ENCODE peak calls at places on chromosome 19, in six cellular contexts. One of them, this sample, is unnamed.
A peak's percentile ranks its signal among the peaks of the same experiment; 100 is the strongest.

GRCh38 chr19:33904681-33905080 is 108.0 kb downstream of the KCTD15 start:
- DNase-seq in adrenal gland: no peak
- DNase-seq in ascending aorta: no peak
- DNase-seq in CD8-positive, alpha-beta T cell: no peak
- DNase-seq in heart left ventricle: peak; percentile 25
- DNase-seq in cardiac muscle cell: peak; percentile 52
- DNase-seq in this sample: no peak

GRCh38 chr19:35153701-35154534 is 617 bp upstream of the FXYD5 start:
- DNase-seq in adrenal gland: no peak
- DNase-seq in ascending aorta: no peak
- DNase-seq in CD8-positive, alpha-beta T cell: peak; percentile 80
- DNase-seq in heart left ventricle: peak; percentile 40
- DNase-seq in cardiac muscle cell: peak; percentile 48
- DNase-seq in this sample: peak; percentile 73

GRCh38 chr19:6536138-6536671 is 5.4 kb downstream of the TNFSF9 start:
- DNase-seq in adrenal gland: peak; percentile 65
- DNase-seq in ascending aorta: peak; percentile 80
- DNase-seq in CD8-positive, alpha-beta T cell: peak; percentile 78
- DNase-seq in heart left ventricle: peak; percentile 28
- DNase-seq in cardiac muscle cell: peak; percentile 33
- DNase-seq in this sample: peak; percentile 57

GRCh38 chr19:17450264-17451075 is 2.0 kb upstream of the TMEM221 start:
- DNase-seq in adrenal gland: peak; percentile 43
- DNase-seq in ascending aorta: no peak
- DNase-seq in CD8-positive, alpha-beta T cell: no peak
- DNase-seq in heart left ventricle: no peak
- DNase-seq in cardiac muscle cell: no peak
- DNase-seq in this sample: no peak

GRCh38 chr19:3625996-3626472 is 556 bp downstream of the CACTIN start:
- DNase-seq in adrenal gland: no peak
- DNase-seq in ascending aorta: no peak
- DNase-seq in CD8-positive, alpha-beta T cell: no peak
- DNase-seq in heart left ventricle: no peak
- DNase-seq in cardiac muscle cell: no peak
- DNase-seq in this sample: no peak

GRCh38 chr19:28409859-28410258 is 803.1 kb downstream of the UQCRFS1 start:
- DNase-seq in adrenal gland: no peak
- DNase-seq in ascending aorta: no peak
- DNase-seq in CD8-positive, alpha-beta T cell: no peak
- DNase-seq in heart left ventricle: no peak
- DNase-seq in cardiac muscle cell: no peak
- DNase-seq in this sample: no peak

GRCh38 chr19:13844130-13844631 is 32.8 kb upstream of the NANOS3 start:
- DNase-seq in adrenal gland: no peak
- DNase-seq in ascending aorta: no peak
- DNase-seq in CD8-positive, alpha-beta T cell: peak; percentile 12
- DNase-seq in heart left ventricle: no peak
- DNase-seq in cardiac muscle cell: no peak
- DNase-seq in this sample: no peak

GRCh38 chr19:46481187-46481586 is 9.8 kb upstream of the PNMA8A start:
- DNase-seq in adrenal gland: no peak
- DNase-seq in ascending aorta: no peak
- DNase-seq in CD8-positive, alpha-beta T cell: no peak
- DNase-seq in heart left ventricle: no peak
- DNase-seq in cardiac muscle cell: peak; percentile 73
- DNase-seq in this sample: no peak

GRCh38 chr19:53034948-53035675 is 9.4 kb upstream of the ERVV-2 start:
- DNase-seq in adrenal gland: no peak
- DNase-seq in ascending aorta: no peak
- DNase-seq in CD8-positive, alpha-beta T cell: no peak
- DNase-seq in heart left ventricle: no peak
- DNase-seq in cardiac muscle cell: no peak
- DNase-seq in this sample: no peak

GRCh38 chr19:3137139-3137538 is 1.3 kb downstream of the GNA15 start:
- DNase-seq in adrenal gland: peak; percentile 32
- DNase-seq in ascending aorta: no peak
- DNase-seq in CD8-positive, alpha-beta T cell: no peak
- DNase-seq in heart left ventricle: no peak
- DNase-seq in cardiac muscle cell: peak; percentile 76
- DNase-seq in this sample: no peak

GRCh38 chr19:47598407-47599349 is 10.3 kb upstream of the BICRA start:
- DNase-seq in adrenal gland: peak; percentile 76
- DNase-seq in ascending aorta: peak; percentile 90
- DNase-seq in CD8-positive, alpha-beta T cell: no peak
- DNase-seq in heart left ventricle: peak; percentile 43
- DNase-seq in cardiac muscle cell: peak; percentile 97
- DNase-seq in this sample: peak; percentile 65

GRCh38 chr19:31348416-31349159 is 648 bp downstream of the TSHZ3 start:
- DNase-seq in adrenal gland: no peak
- DNase-seq in ascending aorta: no peak
- DNase-seq in CD8-positive, alpha-beta T cell: no peak
- DNase-seq in heart left ventricle: peak; percentile 40
- DNase-seq in cardiac muscle cell: peak; percentile 43
- DNase-seq in this sample: no peak

GRCh38 chr19:12224676-12225075 is 61.8 kb downstream of the ZNF136 start:
- DNase-seq in adrenal gland: no peak
- DNase-seq in ascending aorta: no peak
- DNase-seq in CD8-positive, alpha-beta T cell: no peak
- DNase-seq in heart left ventricle: no peak
- DNase-seq in cardiac muscle cell: peak; percentile 11
- DNase-seq in this sample: no peak

GRCh38 chr19:15456871-15457700 is 7.3 kb downstream of the RASAL3 start:
- DNase-seq in adrenal gland: no peak
- DNase-seq in ascending aorta: no peak
- DNase-seq in CD8-positive, alpha-beta T cell: no peak
- DNase-seq in heart left ventricle: no peak
- DNase-seq in cardiac muscle cell: no peak
- DNase-seq in this sample: no peak

GRCh38 chr19:31349160-31349881 is at the start of gene TSHZ3:
- DNase-seq in adrenal gland: peak; percentile 67
- DNase-seq in ascending aorta: peak; percentile 85
- DNase-seq in CD8-positive, alpha-beta T cell: peak; percentile 30
- DNase-seq in heart left ventricle: peak; percentile 87
- DNase-seq in cardiac muscle cell: peak; percentile 95
- DNase-seq in this sample: no peak

GRCh38 chr19:35388277-35389054 is 17.6 kb downstream of the GPR42 start:
- DNase-seq in adrenal gland: no peak
- DNase-seq in ascending aorta: no peak
- DNase-seq in CD8-positive, alpha-beta T cell: no peak
- DNase-seq in heart left ventricle: no peak
- DNase-seq in cardiac muscle cell: no peak
- DNase-seq in this sample: no peak

GRCh38 chr19:43674630-43674982 is 4.6 kb upstream of the PLAUR start:
- DNase-seq in adrenal gland: peak; percentile 28
- DNase-seq in ascending aorta: no peak
- DNase-seq in CD8-positive, alpha-beta T cell: no peak
- DNase-seq in heart left ventricle: no peak
- DNase-seq in cardiac muscle cell: peak; percentile 61
- DNase-seq in this sample: no peak

GRCh38 chr19:5621311-5621944 is 1.1 kb downstream of the SAFB2 start:
- DNase-seq in adrenal gland: peak; percentile 65
- DNase-seq in ascending aorta: no peak
- DNase-seq in CD8-positive, alpha-beta T cell: no peak
- DNase-seq in heart left ventricle: no peak
- DNase-seq in cardiac muscle cell: peak; percentile 25
- DNase-seq in this sample: no peak

GRCh38 chr19:13838943-13839192 is 38.1 kb upstream of the NANOS3 start:
- DNase-seq in adrenal gland: no peak
- DNase-seq in ascending aorta: peak; percentile 96
- DNase-seq in CD8-positive, alpha-beta T cell: no peak
- DNase-seq in heart left ventricle: peak; percentile 93
- DNase-seq in cardiac muscle cell: no peak
- DNase-seq in this sample: no peak

GRCh38 chr19:4909172-4909896 is at the start of gene UHRF1:
- DNase-seq in adrenal gland: no peak
- DNase-seq in ascending aorta: no peak
- DNase-seq in CD8-positive, alpha-beta T cell: no peak
- DNase-seq in heart left ventricle: no peak
- DNase-seq in cardiac muscle cell: no peak
- DNase-seq in this sample: no peak

GRCh38 chr19:15110418-15110815 is 3.2 kb downstream of the SYDE1 start:
- DNase-seq in adrenal gland: no peak
- DNase-seq in ascending aorta: no peak
- DNase-seq in CD8-positive, alpha-beta T cell: no peak
- DNase-seq in heart left ventricle: no peak
- DNase-seq in cardiac muscle cell: no peak
- DNase-seq in this sample: no peak

GRCh38 chr19:48636859-48637448 is at the start of gene DBP:
- DNase-seq in adrenal gland: peak; percentile 71
- DNase-seq in ascending aorta: peak; percentile 81
- DNase-seq in CD8-positive, alpha-beta T cell: peak; percentile 47
- DNase-seq in heart left ventricle: no peak
- DNase-seq in cardiac muscle cell: no peak
- DNase-seq in this sample: peak; percentile 76

GRCh38 chr19:4130635-4131438 is 6.9 kb upstream of the MAP2K2 start:
- DNase-seq in adrenal gland: peak; percentile 36
- DNase-seq in ascending aorta: no peak
- DNase-seq in CD8-positive, alpha-beta T cell: no peak
- DNase-seq in heart left ventricle: no peak
- DNase-seq in cardiac muscle cell: peak; percentile 65
- DNase-seq in this sample: peak; percentile 77

GRCh38 chr19:1213391-1214286 is 8.1 kb downstream of the STK11 start:
- DNase-seq in adrenal gland: peak; percentile 80
- DNase-seq in ascending aorta: peak; percentile 88
- DNase-seq in CD8-positive, alpha-beta T cell: peak; percentile 35
- DNase-seq in heart left ventricle: peak; percentile 76
- DNase-seq in cardiac muscle cell: peak; percentile 71
- DNase-seq in this sample: peak; percentile 75
- H3K4me1 ChIP-seq in adrenal gland: peaks cover 49% of the 10 kb centered on the region
- H3K4me1 ChIP-seq in ascending aorta: peaks cover 29% of the 10 kb centered on the region
- H3K4me1 ChIP-seq in CD8-positive, alpha-beta T cell: peaks cover 27% of the 10 kb centered on the region
- H3K4me1 ChIP-seq in heart left ventricle: peaks cover 19% of the 10 kb centered on the region
- H3K4me1 ChIP-seq in cardiac muscle cell: peaks cover 41% of the 10 kb centered on the region
- H3K4me1 ChIP-seq in this sample: no peaks in the 10 kb centered on the region

DNA sequence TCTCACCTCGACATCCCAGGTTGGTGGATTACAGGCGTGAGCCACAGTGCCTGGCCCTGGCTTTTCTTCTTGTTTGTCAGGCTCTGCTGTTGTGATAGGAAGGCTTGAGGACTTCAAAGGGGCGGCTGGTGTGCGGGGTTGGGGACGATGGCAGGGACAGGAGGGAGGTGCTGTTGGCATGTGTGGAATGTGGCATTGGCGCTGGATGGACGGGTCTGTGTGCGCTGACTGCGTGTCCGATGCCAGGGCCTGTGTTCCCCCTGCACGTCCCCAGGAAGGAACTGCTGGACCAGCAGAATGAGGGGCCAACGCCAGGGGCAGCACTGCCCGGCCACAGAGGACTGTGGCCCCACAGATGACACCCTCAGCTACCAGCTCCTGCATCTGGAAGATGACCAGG is 12.7 kb upstream of the PTBP1 start:
- DNase-seq in adrenal gland: no peak
- DNase-seq in ascending aorta: no peak
- DNase-seq in CD8-positive, alpha-beta T cell: no peak
- DNase-seq in heart left ventricle: no peak
- DNase-seq in cardiac muscle cell: no peak
- DNase-seq in this sample: no peak
- H3K27ac ChIP-seq in adrenal gland: peak overlapping the region; percentile 58
- H3K27ac ChIP-seq in ascending aorta: no peak overlapping the region
- H3K27ac ChIP-seq in CD8-positive, alpha-beta T cell: no peak overlapping the region
- H3K27ac ChIP-seq in heart left ventricle: no peak overlapping the region
- H3K27ac ChIP-seq in cardiac muscle cell: no peak overlapping the region
- H3K27ac ChIP-seq in this sample: no peak overlapping the region

DNA sequence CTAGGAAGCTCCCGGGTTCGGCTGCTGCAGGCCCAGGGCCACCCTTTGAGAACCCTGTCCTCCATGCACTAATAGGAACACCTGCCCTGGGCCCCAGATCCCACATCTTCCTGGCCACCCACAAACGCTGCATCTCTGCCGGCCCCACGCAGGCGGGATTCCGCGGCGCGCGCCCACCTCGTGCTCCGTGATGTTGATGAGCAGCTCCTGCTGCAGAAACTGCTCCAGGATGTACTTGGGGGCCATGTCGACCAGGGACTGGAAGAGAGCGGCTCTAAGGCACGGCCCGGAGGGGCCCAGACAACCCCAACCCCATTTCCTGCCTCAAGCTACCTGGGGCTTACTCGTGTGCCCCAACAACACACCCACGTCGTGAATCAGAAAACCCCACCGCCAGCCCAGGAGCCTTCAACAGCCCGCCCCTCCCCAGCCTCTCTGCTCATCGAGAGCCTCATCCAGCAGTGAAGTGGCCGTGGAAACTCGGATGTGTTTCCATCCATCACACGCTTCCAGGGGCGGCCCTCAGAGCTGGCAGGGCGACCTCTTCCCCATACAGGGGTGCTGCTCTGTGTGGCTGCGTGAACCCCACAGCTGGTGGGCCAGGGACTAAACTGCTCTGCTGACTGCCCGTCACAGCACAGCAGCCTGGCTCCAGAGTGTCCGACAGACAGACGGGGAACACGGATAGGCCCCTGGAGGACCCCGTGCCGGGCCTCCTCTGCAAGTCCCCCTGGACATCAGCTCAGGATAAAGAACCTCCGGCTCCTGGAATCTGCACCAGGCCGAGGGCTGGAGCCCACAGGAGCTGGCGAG is 4.2 kb downstream of the POLR2E start:
- DNase-seq in adrenal gland: no peak
- DNase-seq in ascending aorta: no peak
- DNase-seq in CD8-positive, alpha-beta T cell: peak; percentile 67
- DNase-seq in heart left ventricle: no peak
- DNase-seq in cardiac muscle cell: no peak
- DNase-seq in this sample: no peak
- H3K4me1 ChIP-seq in adrenal gland: peaks cover 13% of the 10 kb centered on the region
- H3K4me1 ChIP-seq in ascending aorta: peaks cover 11% of the 10 kb centered on the region
- H3K4me1 ChIP-seq in CD8-positive, alpha-beta T cell: peaks cover 79% of the 10 kb centered on the region
- H3K4me1 ChIP-seq in heart left ventricle: peaks cover 5% of the 10 kb centered on the region
- H3K4me1 ChIP-seq in cardiac muscle cell: peaks cover 6% of the 10 kb centered on the region
- H3K4me1 ChIP-seq in this sample: peaks cover 39% of the 10 kb centered on the region

DNA sequence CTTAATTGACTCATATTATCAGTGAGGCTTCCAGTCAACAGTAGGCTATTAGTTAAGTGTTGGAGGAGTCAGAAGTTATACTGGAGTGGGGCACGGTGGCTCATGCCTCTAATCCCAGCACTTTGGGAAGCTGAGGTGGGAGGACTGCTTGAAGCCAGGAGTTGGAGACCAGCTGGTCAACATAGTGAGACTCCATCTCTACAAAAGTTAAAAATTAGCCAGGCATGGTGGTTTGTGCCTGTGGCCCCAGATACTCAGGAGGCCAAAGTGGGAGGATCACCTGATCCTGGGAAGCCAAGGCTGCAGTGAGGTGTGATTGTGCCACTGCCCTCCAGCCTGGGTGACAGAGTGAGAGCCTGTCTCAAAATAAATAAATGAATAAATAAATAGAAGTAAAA is 53.2 kb downstream of the COMP start:
- DNase-seq in adrenal gland: no peak
- DNase-seq in ascending aorta: no peak
- DNase-seq in CD8-positive, alpha-beta T cell: no peak
- DNase-seq in heart left ventricle: no peak
- DNase-seq in cardiac muscle cell: no peak
- DNase-seq in this sample: no peak
- H3K27ac ChIP-seq in adrenal gland: no peak overlapping the region
- H3K27ac ChIP-seq in ascending aorta: no peak overlapping the region
- H3K27ac ChIP-seq in CD8-positive, alpha-beta T cell: no peak overlapping the region
- H3K27ac ChIP-seq in heart left ventricle: no peak overlapping the region
- H3K27ac ChIP-seq in cardiac muscle cell: no peak overlapping the region
- H3K27ac ChIP-seq in this sample: no peak overlapping the region

This sample was measured in Peyer's patch.